ENCODE peak calls at places on chromosome 7, in seven cellular contexts. One of them, this sample, is unnamed.
A peak's percentile ranks its signal among the peaks of the same experiment; 100 is the strongest.

GRCh38 chr7:2621948-2622640 is 9.7 kb upstream of the TTYH3 start:
- DNase-seq in CD4-positive, alpha-beta T cell: no peak
- DNase-seq in effector memory CD4-positive, alpha-beta T cell: no peak
- DNase-seq in lung: no peak
- DNase-seq in foreskin fibroblast: no peak
- DNase-seq in activated naive CD4-positive, alpha-beta T cell treated with anti-CD3 and anti-CD28 coated beads for 36 hours: no peak
- DNase-seq in MM.1S: no peak
- DNase-seq in this sample: no peak

GRCh38 chr7:50315193-50315592 is 10.7 kb downstream of the IKZF1 start:
- DNase-seq in CD4-positive, alpha-beta T cell: no peak
- DNase-seq in effector memory CD4-positive, alpha-beta T cell: no peak
- DNase-seq in lung: no peak
- DNase-seq in foreskin fibroblast: no peak
- DNase-seq in activated naive CD4-positive, alpha-beta T cell treated with anti-CD3 and anti-CD28 coated beads for 36 hours: peak; percentile 41
- DNase-seq in MM.1S: peak; percentile 20
- DNase-seq in this sample: no peak

GRCh38 chr7:151062399-151063211 is 3.2 kb downstream of the SLC4A2 start:
- DNase-seq in CD4-positive, alpha-beta T cell: no peak
- DNase-seq in effector memory CD4-positive, alpha-beta T cell: no peak
- DNase-seq in lung: peak; percentile 66
- DNase-seq in foreskin fibroblast: peak; percentile 72
- DNase-seq in activated naive CD4-positive, alpha-beta T cell treated with anti-CD3 and anti-CD28 coated beads for 36 hours: no peak
- DNase-seq in MM.1S: no peak
- DNase-seq in this sample: no peak

GRCh38 chr7:32462966-32463365 is 27.2 kb downstream of the LSM5 start:
- DNase-seq in CD4-positive, alpha-beta T cell: no peak
- DNase-seq in effector memory CD4-positive, alpha-beta T cell: no peak
- DNase-seq in lung: no peak
- DNase-seq in foreskin fibroblast: no peak
- DNase-seq in activated naive CD4-positive, alpha-beta T cell treated with anti-CD3 and anti-CD28 coated beads for 36 hours: no peak
- DNase-seq in MM.1S: no peak
- DNase-seq in this sample: no peak

GRCh38 chr7:44386139-44386913 is 60.9 kb upstream of the CAMK2B start:
- DNase-seq in CD4-positive, alpha-beta T cell: no peak
- DNase-seq in effector memory CD4-positive, alpha-beta T cell: no peak
- DNase-seq in lung: peak; percentile 25
- DNase-seq in foreskin fibroblast: peak; percentile 23
- DNase-seq in activated naive CD4-positive, alpha-beta T cell treated with anti-CD3 and anti-CD28 coated beads for 36 hours: no peak
- DNase-seq in MM.1S: no peak
- DNase-seq in this sample: no peak

GRCh38 chr7:157088136-157088535 is 50.6 kb upstream of the UBE3C start:
- DNase-seq in CD4-positive, alpha-beta T cell: no peak
- DNase-seq in effector memory CD4-positive, alpha-beta T cell: no peak
- DNase-seq in lung: no peak
- DNase-seq in foreskin fibroblast: no peak
- DNase-seq in activated naive CD4-positive, alpha-beta T cell treated with anti-CD3 and anti-CD28 coated beads for 36 hours: no peak
- DNase-seq in MM.1S: no peak
- DNase-seq in this sample: no peak

GRCh38 chr7:24968165-24968564 is 11.8 kb downstream of the OSBPL3 start:
- DNase-seq in CD4-positive, alpha-beta T cell: no peak
- DNase-seq in effector memory CD4-positive, alpha-beta T cell: no peak
- DNase-seq in lung: no peak
- DNase-seq in foreskin fibroblast: no peak
- DNase-seq in activated naive CD4-positive, alpha-beta T cell treated with anti-CD3 and anti-CD28 coated beads for 36 hours: no peak
- DNase-seq in MM.1S: no peak
- DNase-seq in this sample: no peak

GRCh38 chr7:22182139-22182538 is 174.8 kb downstream of the RAPGEF5 start:
- DNase-seq in CD4-positive, alpha-beta T cell: no peak
- DNase-seq in effector memory CD4-positive, alpha-beta T cell: no peak
- DNase-seq in lung: no peak
- DNase-seq in foreskin fibroblast: no peak
- DNase-seq in activated naive CD4-positive, alpha-beta T cell treated with anti-CD3 and anti-CD28 coated beads for 36 hours: no peak
- DNase-seq in MM.1S: peak; percentile 16
- DNase-seq in this sample: no peak

GRCh38 chr7:50733552-50733951 is 49.1 kb downstream of the GRB10 start:
- DNase-seq in CD4-positive, alpha-beta T cell: no peak
- DNase-seq in effector memory CD4-positive, alpha-beta T cell: no peak
- DNase-seq in lung: no peak
- DNase-seq in foreskin fibroblast: no peak
- DNase-seq in activated naive CD4-positive, alpha-beta T cell treated with anti-CD3 and anti-CD28 coated beads for 36 hours: no peak
- DNase-seq in MM.1S: no peak
- DNase-seq in this sample: no peak

GRCh38 chr7:1990001-1990670 is 242.6 kb downstream of the MAD1L1 start:
- DNase-seq in CD4-positive, alpha-beta T cell: no peak
- DNase-seq in effector memory CD4-positive, alpha-beta T cell: no peak
- DNase-seq in lung: no peak
- DNase-seq in foreskin fibroblast: peak; percentile 74
- DNase-seq in activated naive CD4-positive, alpha-beta T cell treated with anti-CD3 and anti-CD28 coated beads for 36 hours: no peak
- DNase-seq in MM.1S: no peak
- DNase-seq in this sample: no peak

GRCh38 chr7:47520408-47520807 is 61.5 kb downstream of the TNS3 start:
- DNase-seq in CD4-positive, alpha-beta T cell: no peak
- DNase-seq in effector memory CD4-positive, alpha-beta T cell: no peak
- DNase-seq in lung: peak; percentile 55
- DNase-seq in foreskin fibroblast: peak; percentile 92
- DNase-seq in activated naive CD4-positive, alpha-beta T cell treated with anti-CD3 and anti-CD28 coated beads for 36 hours: no peak
- DNase-seq in MM.1S: no peak
- DNase-seq in this sample: no peak

GRCh38 chr7:16071246-16071857 is 350.0 kb downstream of the CRPPA start:
- DNase-seq in CD4-positive, alpha-beta T cell: no peak
- DNase-seq in effector memory CD4-positive, alpha-beta T cell: no peak
- DNase-seq in lung: no peak
- DNase-seq in foreskin fibroblast: peak; percentile 77
- DNase-seq in activated naive CD4-positive, alpha-beta T cell treated with anti-CD3 and anti-CD28 coated beads for 36 hours: no peak
- DNase-seq in MM.1S: peak; percentile 72
- DNase-seq in this sample: peak; percentile 8

GRCh38 chr7:106542550-106543220 is 118.3 kb downstream of the CCDC71L start:
- DNase-seq in CD4-positive, alpha-beta T cell: peak; percentile 8
- DNase-seq in effector memory CD4-positive, alpha-beta T cell: no peak
- DNase-seq in lung: peak; percentile 64
- DNase-seq in foreskin fibroblast: peak; percentile 92
- DNase-seq in activated naive CD4-positive, alpha-beta T cell treated with anti-CD3 and anti-CD28 coated beads for 36 hours: peak; percentile 76
- DNase-seq in MM.1S: peak; percentile 88
- DNase-seq in this sample: peak; percentile 40

GRCh38 chr7:128041203-128041602 is 10.0 kb upstream of the LRRC4 start:
- DNase-seq in CD4-positive, alpha-beta T cell: no peak
- DNase-seq in effector memory CD4-positive, alpha-beta T cell: no peak
- DNase-seq in lung: no peak
- DNase-seq in foreskin fibroblast: peak; percentile 82
- DNase-seq in activated naive CD4-positive, alpha-beta T cell treated with anti-CD3 and anti-CD28 coated beads for 36 hours: no peak
- DNase-seq in MM.1S: no peak
- DNase-seq in this sample: no peak

GRCh38 chr7:11970132-11970531 is 138.1 kb upstream of the THSD7A start:
- DNase-seq in CD4-positive, alpha-beta T cell: no peak
- DNase-seq in effector memory CD4-positive, alpha-beta T cell: no peak
- DNase-seq in lung: no peak
- DNase-seq in foreskin fibroblast: no peak
- DNase-seq in activated naive CD4-positive, alpha-beta T cell treated with anti-CD3 and anti-CD28 coated beads for 36 hours: no peak
- DNase-seq in MM.1S: no peak
- DNase-seq in this sample: no peak

GRCh38 chr7:142878315-142878714 is 7.2 kb downstream of the TRPV6 start:
- DNase-seq in CD4-positive, alpha-beta T cell: no peak
- DNase-seq in effector memory CD4-positive, alpha-beta T cell: no peak
- DNase-seq in lung: no peak
- DNase-seq in foreskin fibroblast: no peak
- DNase-seq in activated naive CD4-positive, alpha-beta T cell treated with anti-CD3 and anti-CD28 coated beads for 36 hours: no peak
- DNase-seq in MM.1S: no peak
- DNase-seq in this sample: no peak

GRCh38 chr7:496528-497295 is 22.9 kb downstream of the PDGFA start:
- DNase-seq in CD4-positive, alpha-beta T cell: no peak
- DNase-seq in effector memory CD4-positive, alpha-beta T cell: no peak
- DNase-seq in lung: no peak
- DNase-seq in foreskin fibroblast: no peak
- DNase-seq in activated naive CD4-positive, alpha-beta T cell treated with anti-CD3 and anti-CD28 coated beads for 36 hours: no peak
- DNase-seq in MM.1S: no peak
- DNase-seq in this sample: no peak

GRCh38 chr7:115054478-115055122 is 132.7 kb downstream of the MDFIC start:
- DNase-seq in CD4-positive, alpha-beta T cell: no peak
- DNase-seq in effector memory CD4-positive, alpha-beta T cell: no peak
- DNase-seq in lung: no peak
- DNase-seq in foreskin fibroblast: peak; percentile 39
- DNase-seq in activated naive CD4-positive, alpha-beta T cell treated with anti-CD3 and anti-CD28 coated beads for 36 hours: no peak
- DNase-seq in MM.1S: no peak
- DNase-seq in this sample: no peak

GRCh38 chr7:46908770-46909169 is 673.1 kb downstream of the TNS3 start:
- DNase-seq in CD4-positive, alpha-beta T cell: no peak
- DNase-seq in effector memory CD4-positive, alpha-beta T cell: no peak
- DNase-seq in lung: no peak
- DNase-seq in foreskin fibroblast: peak; percentile 78
- DNase-seq in activated naive CD4-positive, alpha-beta T cell treated with anti-CD3 and anti-CD28 coated beads for 36 hours: no peak
- DNase-seq in MM.1S: no peak
- DNase-seq in this sample: no peak

GRCh38 chr7:55004579-55004978 is 14.2 kb upstream of the EGFR start:
- DNase-seq in CD4-positive, alpha-beta T cell: no peak
- DNase-seq in effector memory CD4-positive, alpha-beta T cell: no peak
- DNase-seq in lung: no peak
- DNase-seq in foreskin fibroblast: no peak
- DNase-seq in activated naive CD4-positive, alpha-beta T cell treated with anti-CD3 and anti-CD28 coated beads for 36 hours: no peak
- DNase-seq in MM.1S: no peak
- DNase-seq in this sample: no peak

GRCh38 chr7:135392701-135393100 is 117.2 kb downstream of the CNOT4 start:
- DNase-seq in CD4-positive, alpha-beta T cell: no peak
- DNase-seq in effector memory CD4-positive, alpha-beta T cell: no peak
- DNase-seq in lung: no peak
- DNase-seq in foreskin fibroblast: no peak
- DNase-seq in activated naive CD4-positive, alpha-beta T cell treated with anti-CD3 and anti-CD28 coated beads for 36 hours: no peak
- DNase-seq in MM.1S: no peak
- DNase-seq in this sample: no peak

GRCh38 chr7:35831208-35831607 is 30.4 kb downstream of the SEPTIN7 start:
- DNase-seq in CD4-positive, alpha-beta T cell: no peak
- DNase-seq in effector memory CD4-positive, alpha-beta T cell: no peak
- DNase-seq in lung: no peak
- DNase-seq in foreskin fibroblast: no peak
- DNase-seq in activated naive CD4-positive, alpha-beta T cell treated with anti-CD3 and anti-CD28 coated beads for 36 hours: no peak
- DNase-seq in MM.1S: no peak
- DNase-seq in this sample: no peak

GRCh38 chr7:100351657-100352058 is 6.3 kb upstream of the PILRB start:
- DNase-seq in CD4-positive, alpha-beta T cell: no peak
- DNase-seq in effector memory CD4-positive, alpha-beta T cell: no peak
- DNase-seq in lung: no peak
- DNase-seq in foreskin fibroblast: no peak
- DNase-seq in activated naive CD4-positive, alpha-beta T cell treated with anti-CD3 and anti-CD28 coated beads for 36 hours: no peak
- DNase-seq in MM.1S: no peak
- DNase-seq in this sample: no peak

GRCh38 chr7:26278769-26279168 is 12.9 kb upstream of the SNX10 start:
- DNase-seq in CD4-positive, alpha-beta T cell: no peak
- DNase-seq in effector memory CD4-positive, alpha-beta T cell: no peak
- DNase-seq in lung: no peak
- DNase-seq in foreskin fibroblast: no peak
- DNase-seq in activated naive CD4-positive, alpha-beta T cell treated with anti-CD3 and anti-CD28 coated beads for 36 hours: no peak
- DNase-seq in MM.1S: peak; percentile 46
- DNase-seq in this sample: no peak

GRCh38 chr7:44348851-44349781 is 23.7 kb upstream of the CAMK2B start:
- DNase-seq in CD4-positive, alpha-beta T cell: no peak
- DNase-seq in effector memory CD4-positive, alpha-beta T cell: no peak
- DNase-seq in lung: no peak
- DNase-seq in foreskin fibroblast: no peak
- DNase-seq in activated naive CD4-positive, alpha-beta T cell treated with anti-CD3 and anti-CD28 coated beads for 36 hours: no peak
- DNase-seq in MM.1S: no peak
- DNase-seq in this sample: no peak

GRCh38 chr7:41994046-41994745 is 242.8 kb downstream of the GLI3 start:
- DNase-seq in CD4-positive, alpha-beta T cell: no peak
- DNase-seq in effector memory CD4-positive, alpha-beta T cell: no peak
- DNase-seq in lung: no peak
- DNase-seq in foreskin fibroblast: no peak
- DNase-seq in activated naive CD4-positive, alpha-beta T cell treated with anti-CD3 and anti-CD28 coated beads for 36 hours: no peak
- DNase-seq in MM.1S: no peak
- DNase-seq in this sample: no peak

GRCh38 chr7:30224511-30225031 is 59.8 kb upstream of the ZNRF2 start:
- DNase-seq in CD4-positive, alpha-beta T cell: no peak
- DNase-seq in effector memory CD4-positive, alpha-beta T cell: no peak
- DNase-seq in lung: peak; percentile 44
- DNase-seq in foreskin fibroblast: no peak
- DNase-seq in activated naive CD4-positive, alpha-beta T cell treated with anti-CD3 and anti-CD28 coated beads for 36 hours: no peak
- DNase-seq in MM.1S: no peak
- DNase-seq in this sample: no peak

GRCh38 chr7:1986366-1987083 is 246.2 kb downstream of the MAD1L1 start:
- DNase-seq in CD4-positive, alpha-beta T cell: peak; percentile 11
- DNase-seq in effector memory CD4-positive, alpha-beta T cell: no peak
- DNase-seq in lung: no peak
- DNase-seq in foreskin fibroblast: no peak
- DNase-seq in activated naive CD4-positive, alpha-beta T cell treated with anti-CD3 and anti-CD28 coated beads for 36 hours: peak; percentile 46
- DNase-seq in MM.1S: no peak
- DNase-seq in this sample: peak; percentile 73

GRCh38 chr7:42677751-42678231 is 234.1 kb downstream of the C7orf25 start:
- DNase-seq in CD4-positive, alpha-beta T cell: no peak
- DNase-seq in effector memory CD4-positive, alpha-beta T cell: no peak
- DNase-seq in lung: no peak
- DNase-seq in foreskin fibroblast: peak; percentile 92
- DNase-seq in activated naive CD4-positive, alpha-beta T cell treated with anti-CD3 and anti-CD28 coated beads for 36 hours: no peak
- DNase-seq in MM.1S: no peak
- DNase-seq in this sample: no peak

GRCh38 chr7:128116740-128117139 is 85.5 kb upstream of the LRRC4 start:
- DNase-seq in CD4-positive, alpha-beta T cell: no peak
- DNase-seq in effector memory CD4-positive, alpha-beta T cell: no peak
- DNase-seq in lung: no peak
- DNase-seq in foreskin fibroblast: no peak
- DNase-seq in activated naive CD4-positive, alpha-beta T cell treated with anti-CD3 and anti-CD28 coated beads for 36 hours: no peak
- DNase-seq in MM.1S: no peak
- DNase-seq in this sample: no peak

GRCh38 chr7:7696458-7697119 is 21.8 kb downstream of the RPA3 start:
- DNase-seq in CD4-positive, alpha-beta T cell: no peak
- DNase-seq in effector memory CD4-positive, alpha-beta T cell: no peak
- DNase-seq in lung: no peak
- DNase-seq in foreskin fibroblast: peak; percentile 74
- DNase-seq in activated naive CD4-positive, alpha-beta T cell treated with anti-CD3 and anti-CD28 coated beads for 36 hours: no peak
- DNase-seq in MM.1S: no peak
- DNase-seq in this sample: no peak

GRCh38 chr7:42071372-42072261 is 165.4 kb downstream of the GLI3 start:
- DNase-seq in CD4-positive, alpha-beta T cell: no peak
- DNase-seq in effector memory CD4-positive, alpha-beta T cell: no peak
- DNase-seq in lung: no peak
- DNase-seq in foreskin fibroblast: peak; percentile 65
- DNase-seq in activated naive CD4-positive, alpha-beta T cell treated with anti-CD3 and anti-CD28 coated beads for 36 hours: no peak
- DNase-seq in MM.1S: no peak
- DNase-seq in this sample: no peak

GRCh38 chr7:36387437-36388345 is 2.0 kb upstream of the ANLN start:
- DNase-seq in CD4-positive, alpha-beta T cell: no peak
- DNase-seq in effector memory CD4-positive, alpha-beta T cell: no peak
- DNase-seq in lung: no peak
- DNase-seq in foreskin fibroblast: no peak
- DNase-seq in activated naive CD4-positive, alpha-beta T cell treated with anti-CD3 and anti-CD28 coated beads for 36 hours: no peak
- DNase-seq in MM.1S: no peak
- DNase-seq in this sample: no peak

GRCh38 chr7:139339025-139339424 is 2.1 kb upstream of the FMC1 start:
- DNase-seq in CD4-positive, alpha-beta T cell: no peak
- DNase-seq in effector memory CD4-positive, alpha-beta T cell: no peak
- DNase-seq in lung: no peak
- DNase-seq in foreskin fibroblast: no peak
- DNase-seq in activated naive CD4-positive, alpha-beta T cell treated with anti-CD3 and anti-CD28 coated beads for 36 hours: no peak
- DNase-seq in MM.1S: no peak
- DNase-seq in this sample: no peak

GRCh38 chr7:135980665-135981180 is 3.6 kb upstream of the MTPN start:
- DNase-seq in CD4-positive, alpha-beta T cell: peak; percentile 30
- DNase-seq in effector memory CD4-positive, alpha-beta T cell: peak; percentile 63
- DNase-seq in lung: peak; percentile 29
- DNase-seq in foreskin fibroblast: peak; percentile 77
- DNase-seq in activated naive CD4-positive, alpha-beta T cell treated with anti-CD3 and anti-CD28 coated beads for 36 hours: peak; percentile 67
- DNase-seq in MM.1S: peak; percentile 97
- DNase-seq in this sample: peak; percentile 77